ENCODE peak calls at places on chromosomes 3 and 15, in seven cellular contexts. B is iPS DF 6.9, W is lower lobe of right lung, F is thoracic aorta, Q is NCI-H774, S is GM13977, T is BJ. E is an unnamed sample.

GRCh38 chr3:49266410-49267170 is 10.4 kb downstream of the C3orf62 start:
- DNase-seq in B (no peak), W (no peak), F (no peak), Q (no peak), S (no peak), T (no peak), E (no peak)

GRCh38 chr3:104347281-104347680 is 1019.4 kb upstream of the ALCAM start:
- DNase-seq in B (no peak), W (no peak), F (no peak), Q (no peak), S (no peak), T (no peak), E (no peak)

GRCh38 chr15:57133127-57133968 is 214.9 kb downstream of the TCF12 start:
- DNase-seq in B (no peak), W (no peak), F (no peak), Q (peak; percentile 78), S (peak; percentile 29), T (no peak), E (peak; percentile 16)

GRCh38 chr3:32175607-32176197 is 62.8 kb upstream of the CMTM8 start:
- DNase-seq in B (peak; percentile 45), W (no peak), F (no peak), Q (peak; percentile 4), S (peak; percentile 64), T (no peak), E (peak; percentile 74)

GRCh38 chr3:157087398-157088132 is 72.4 kb downstream of the CCNL1 start:
- DNase-seq in B (no peak), W (no peak), F (no peak), Q (no peak), S (no peak), T (no peak), E (no peak)

GRCh38 chr3:58725326-58725853 is 58.8 kb upstream of the FAM3D start:
- DNase-seq in B (no peak), W (no peak), F (no peak), Q (no peak), S (no peak), T (no peak), E (no peak)

GRCh38 chr15:20345401-20345958 is 196.1 kb downstream of the GOLGA6L6 start:
- DNase-seq in B (no peak), W (peak; percentile 51), F (no peak), Q (no peak), S (peak; percentile 46), T (no peak), E (peak; percentile 57)

GRCh38 chr15:41965441-41966413 is 6.6 kb downstream of the EHD4 start:
- DNase-seq in B (no peak), W (no peak), F (no peak), Q (no peak), S (no peak), T (no peak), E (no peak)

GRCh38 chr3:35383719-35384555 is 255.4 kb upstream of the ARPP21 start:
- DNase-seq in B (no peak), W (no peak), F (no peak), Q (no peak), S (no peak), T (no peak), E (no peak)

GRCh38 chr15:38148476-38148875 is 104.2 kb upstream of the SPRED1 start:
- DNase-seq in B (no peak), W (no peak), F (no peak), Q (no peak), S (no peak), T (no peak), E (no peak)

GRCh38 chr3:197478746-197479668 is 76.8 kb downstream of the BDH1 start:
- DNase-seq in B (no peak), W (no peak), F (no peak), Q (no peak), S (no peak), T (no peak), E (no peak)

GRCh38 chr15:90451215-90451850 is 63.3 kb downstream of the IQGAP1 start:
- DNase-seq in B (peak; percentile 18), W (no peak), F (no peak), Q (no peak), S (no peak), T (peak; percentile 20), E (no peak)

GRCh38 chr3:124707667-124708066 is 22.6 kb upstream of the UMPS start:
- DNase-seq in B (no peak), W (no peak), F (no peak), Q (no peak), S (no peak), T (no peak), E (no peak)

GRCh38 chr3:171565671-171566070 is 105.5 kb upstream of the TNIK start:
- DNase-seq in B (no peak), W (no peak), F (no peak), Q (no peak), S (no peak), T (no peak), E (no peak)

GRCh38 chr15:33561407-33561806 is 250.6 kb downstream of the RYR3 start:
- DNase-seq in B (no peak), W (no peak), F (no peak), Q (no peak), S (no peak), T (no peak), E (no peak)

GRCh38 chr3:82474711-82475110 is 713.3 kb upstream of the GBE1 start:
- DNase-seq in B (no peak), W (no peak), F (no peak), Q (no peak), S (no peak), T (no peak), E (no peak)

GRCh38 chr15:43958894-43959330 is 132.1 kb downstream of the WDR76 start:
- DNase-seq in B (no peak), W (no peak), F (no peak), Q (no peak), S (no peak), T (peak; percentile 73), E (no peak)

GRCh38 chr15:99416191-99417188 is 149.3 kb upstream of the MEF2A start:
- DNase-seq in B (no peak), W (no peak), F (no peak), Q (no peak), S (no peak), T (no peak), E (no peak)

GRCh38 chr3:58032186-58032585 is 24.0 kb downstream of the FLNB start:
- DNase-seq in B (no peak), W (no peak), F (no peak), Q (no peak), S (no peak), T (no peak), E (no peak)

GRCh38 chr3:100796556-100796955 is 87.3 kb downstream of the TFG start:
- DNase-seq in B (no peak), W (no peak), F (no peak), Q (no peak), S (no peak), T (no peak), E (no peak)

GRCh38 chr15:90035095-90035834 is 34.1 kb downstream of the ZNF710 start:
- DNase-seq in B (no peak), W (peak; percentile 87), F (no peak), Q (peak; percentile 62), S (no peak), T (no peak), E (no peak)

GRCh38 chr3:73954506-73954905 is 329.8 kb upstream of the PDZRN3 start:
- DNase-seq in B (peak; percentile 5), W (no peak), F (no peak), Q (no peak), S (no peak), T (no peak), E (no peak)

GRCh38 chr3:131705558-131706051 is 202.8 kb upstream of the MRPL3 start:
- DNase-seq in B (no peak), W (no peak), F (no peak), Q (no peak), S (no peak), T (no peak), E (peak; percentile 12)

GRCh38 chr15:71295242-71296031 is 180.2 kb downstream of the THSD4 start:
- DNase-seq in B (no peak), W (no peak), F (no peak), Q (no peak), S (no peak), T (peak; percentile 99), E (no peak)

GRCh38 chr3:176521531-176522175 is 675.6 kb downstream of the TBL1XR1 start:
- DNase-seq in B (no peak), W (no peak), F (no peak), Q (no peak), S (no peak), T (peak; percentile 31), E (no peak)

GRCh38 chr3:72665701-72666443 is 182.4 kb downstream of the SHQ1 start:
- DNase-seq in B (peak; percentile 43), W (no peak), F (no peak), Q (no peak), S (peak; percentile 62), T (no peak), E (peak; percentile 67)

GRCh38 chr3:135762188-135762853 is 203.2 kb upstream of the PPP2R3A start:
- DNase-seq in B (peak; percentile 7), W (no peak), F (no peak), Q (no peak), S (no peak), T (no peak), E (no peak)

GRCh38 chr15:58331903-58332675 is 99.7 kb upstream of the LIPC start:
- DNase-seq in B (no peak), W (peak; percentile 90), F (peak; percentile 89), Q (peak; percentile 77), S (peak; percentile 40), T (peak; percentile 99), E (peak; percentile 61)

GRCh38 chr3:150443331-150443741 is 35.2 kb downstream of the TSC22D2 start:
- DNase-seq in B (no peak), W (no peak), F (no peak), Q (no peak), S (no peak), T (peak; percentile 22), E (no peak)

GRCh38 chr3:188051801-188052228 is 102.1 kb upstream of the LPP start:
- DNase-seq in B (no peak), W (no peak), F (peak; percentile 38), Q (no peak), S (no peak), T (no peak), E (no peak)

E was measured in GM20000.